ENCODE peak calls at places on chromosome 5, in seven cellular contexts. One of them, this sample, is unnamed.

GRCh38 chr5:57176350-57176857 is 2.5 kb downstream of the GPBP1 start:
- DNase-seq in vagina: no peak
- DNase-seq in A549: no peak
- DNase-seq in transverse colon: no peak
- DNase-seq in HepG2: no peak
- DNase-seq in right lobe of liver: no peak
- DNase-seq in body of pancreas: no peak
- DNase-seq in this sample: no peak

GRCh38 chr5:160312139-160312959 is at the start of gene CCNJL:
- DNase-seq in right lobe of liver: peak
- DNase-seq in A549: peak
- DNase-seq in vagina: no peak
- DNase-seq in body of pancreas: peak
- DNase-seq in HepG2: peak
- DNase-seq in transverse colon: peak
- DNase-seq in this sample: peak

GRCh38 chr5:191949-192690 is 825 bp downstream of the LRRC14B start:
- DNase-seq in body of pancreas: no peak
- DNase-seq in transverse colon: no peak
- DNase-seq in HepG2: no peak
- DNase-seq in right lobe of liver: no peak
- DNase-seq in A549: no peak
- DNase-seq in vagina: no peak
- DNase-seq in this sample: no peak

GRCh38 chr5:172411423-172412111 is 42.8 kb downstream of the SH3PXD2B start:
- DNase-seq in vagina: no peak
- DNase-seq in transverse colon: peak
- DNase-seq in A549: no peak
- DNase-seq in right lobe of liver: no peak
- DNase-seq in body of pancreas: no peak
- DNase-seq in HepG2: no peak
- DNase-seq in this sample: no peak

GRCh38 chr5:58231041-58231440 is 228.8 kb downstream of the PLK2 start:
- DNase-seq in body of pancreas: no peak
- DNase-seq in A549: peak
- DNase-seq in transverse colon: no peak
- DNase-seq in vagina: no peak
- DNase-seq in HepG2: no peak
- DNase-seq in right lobe of liver: no peak
- DNase-seq in this sample: no peak

GRCh38 chr5:56479701-56480304 is 246.7 kb upstream of the ANKRD55 start:
- DNase-seq in HepG2: no peak
- DNase-seq in transverse colon: no peak
- DNase-seq in right lobe of liver: no peak
- DNase-seq in body of pancreas: peak
- DNase-seq in A549: no peak
- DNase-seq in vagina: no peak
- DNase-seq in this sample: no peak

GRCh38 chr5:171858303-171858702 is 72.7 kb downstream of the SMIM23 start:
- DNase-seq in right lobe of liver: no peak
- DNase-seq in body of pancreas: no peak
- DNase-seq in transverse colon: no peak
- DNase-seq in HepG2: peak
- DNase-seq in vagina: peak
- DNase-seq in A549: peak
- DNase-seq in this sample: no peak

GRCh38 chr5:13250450-13251291 is 693.8 kb downstream of the DNAH5 start:
- DNase-seq in vagina: no peak
- DNase-seq in transverse colon: no peak
- DNase-seq in A549: peak
- DNase-seq in HepG2: peak
- DNase-seq in body of pancreas: no peak
- DNase-seq in right lobe of liver: no peak
- DNase-seq in this sample: no peak

GRCh38 chr5:86671536-86671935 is 53.8 kb downstream of the COX7C start:
- DNase-seq in body of pancreas: no peak
- DNase-seq in HepG2: no peak
- DNase-seq in A549: no peak
- DNase-seq in right lobe of liver: no peak
- DNase-seq in vagina: no peak
- DNase-seq in transverse colon: no peak
- DNase-seq in this sample: no peak

GRCh38 chr5:80097516-80097915 is 62.4 kb downstream of the THBS4 start:
- DNase-seq in A549: no peak
- DNase-seq in HepG2: no peak
- DNase-seq in vagina: no peak
- DNase-seq in transverse colon: no peak
- DNase-seq in body of pancreas: no peak
- DNase-seq in right lobe of liver: no peak
- DNase-seq in this sample: no peak

GRCh38 chr5:180718810-180719453 is 20.9 kb downstream of the OR2Y1 start:
- DNase-seq in HepG2: peak
- DNase-seq in right lobe of liver: no peak
- DNase-seq in body of pancreas: peak
- DNase-seq in vagina: no peak
- DNase-seq in A549: peak
- DNase-seq in transverse colon: peak
- DNase-seq in this sample: no peak

GRCh38 chr5:149345147-149345891 is at the start of gene GRPEL2:
- DNase-seq in A549: peak
- DNase-seq in vagina: no peak
- DNase-seq in transverse colon: peak
- DNase-seq in right lobe of liver: peak
- DNase-seq in HepG2: peak
- DNase-seq in body of pancreas: peak
- DNase-seq in this sample: peak

GRCh38 chr5:149349382-149349781 is 4.1 kb downstream of the GRPEL2 start:
- DNase-seq in vagina: no peak
- DNase-seq in body of pancreas: no peak
- DNase-seq in right lobe of liver: no peak
- DNase-seq in transverse colon: no peak
- DNase-seq in HepG2: no peak
- DNase-seq in A549: no peak
- DNase-seq in this sample: no peak

GRCh38 chr5:149345892-149346222 is 558 bp downstream of the GRPEL2 start:
- DNase-seq in HepG2: no peak
- DNase-seq in body of pancreas: no peak
- DNase-seq in vagina: no peak
- DNase-seq in transverse colon: no peak
- DNase-seq in A549: peak
- DNase-seq in right lobe of liver: no peak
- DNase-seq in this sample: no peak

GRCh38 chr5:149352169-149352568 is 5.7 kb upstream of the PCYOX1L start:
- DNase-seq in A549: no peak
- DNase-seq in HepG2: no peak
- DNase-seq in body of pancreas: no peak
- DNase-seq in vagina: no peak
- DNase-seq in right lobe of liver: no peak
- DNase-seq in transverse colon: no peak
- DNase-seq in this sample: no peak

DNA sequence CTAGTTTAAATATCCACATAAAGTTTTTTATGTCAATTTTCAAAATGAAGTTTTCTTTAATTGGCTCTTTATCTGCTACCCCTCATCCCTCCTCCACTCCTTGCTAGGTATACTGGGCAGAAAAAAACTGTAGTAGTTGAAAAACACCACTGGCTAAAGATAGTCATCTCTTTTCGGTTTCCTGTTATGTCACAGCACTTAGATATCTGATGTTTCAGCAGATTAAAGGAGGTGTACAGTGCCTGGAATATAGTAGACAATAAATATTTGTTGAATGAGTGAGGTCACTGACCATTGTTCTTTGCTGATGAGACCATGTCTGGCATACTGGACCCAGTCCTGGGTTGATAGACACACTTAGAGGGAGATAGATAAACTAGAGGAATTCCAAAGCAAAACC is 3.2 kb downstream of the GRPEL2 start:
- DNase-seq in transverse colon: no peak
- DNase-seq in body of pancreas: no peak
- DNase-seq in HepG2: no peak
- DNase-seq in A549: no peak
- DNase-seq in vagina: no peak
- DNase-seq in right lobe of liver: no peak
- DNase-seq in this sample: no peak
- H3K27ac ChIP-seq in transverse colon: no peak
- H3K27ac ChIP-seq in body of pancreas: no peak
- H3K27ac ChIP-seq in HepG2: no peak
- H3K27ac ChIP-seq in A549: no peak
- H3K27ac ChIP-seq in vagina: no peak
- H3K27ac ChIP-seq in right lobe of liver: no peak
- H3K27ac ChIP-seq in this sample: no peak

DNA sequence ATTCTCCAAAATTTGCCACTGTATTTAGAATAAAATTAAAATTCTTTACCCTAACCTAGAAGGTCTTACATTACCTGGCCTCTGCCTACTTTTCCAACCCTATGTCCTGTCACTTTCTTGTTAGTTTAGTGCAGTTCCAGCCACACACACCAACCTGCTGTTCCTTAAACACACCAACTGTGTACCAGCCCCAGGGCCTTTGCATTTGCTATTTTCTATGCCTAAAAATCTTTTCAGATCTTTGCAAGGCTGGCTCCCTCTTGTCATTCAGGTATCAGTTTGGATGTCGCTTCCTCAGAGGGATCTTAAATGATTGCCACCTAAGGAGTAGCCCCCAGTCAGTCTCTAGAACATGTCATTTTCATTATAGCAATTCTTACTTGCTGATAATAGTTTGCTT is 17.7 kb upstream of the NRG2 start:
- DNase-seq in vagina: no peak
- DNase-seq in A549: no peak
- DNase-seq in right lobe of liver: no peak
- DNase-seq in HepG2: no peak
- DNase-seq in body of pancreas: no peak
- DNase-seq in transverse colon: no peak
- DNase-seq in this sample: no peak
- TF ChIP-seq CTCF in vagina: no peak
- TF ChIP-seq CTCF in A549: no peak
- TF ChIP-seq CTCF in right lobe of liver: no peak
- TF ChIP-seq CTCF in HepG2: no peak
- TF ChIP-seq CTCF in body of pancreas: no peak
- TF ChIP-seq CTCF in transverse colon: no peak
- TF ChIP-seq CTCF in this sample: no peak

DNA sequence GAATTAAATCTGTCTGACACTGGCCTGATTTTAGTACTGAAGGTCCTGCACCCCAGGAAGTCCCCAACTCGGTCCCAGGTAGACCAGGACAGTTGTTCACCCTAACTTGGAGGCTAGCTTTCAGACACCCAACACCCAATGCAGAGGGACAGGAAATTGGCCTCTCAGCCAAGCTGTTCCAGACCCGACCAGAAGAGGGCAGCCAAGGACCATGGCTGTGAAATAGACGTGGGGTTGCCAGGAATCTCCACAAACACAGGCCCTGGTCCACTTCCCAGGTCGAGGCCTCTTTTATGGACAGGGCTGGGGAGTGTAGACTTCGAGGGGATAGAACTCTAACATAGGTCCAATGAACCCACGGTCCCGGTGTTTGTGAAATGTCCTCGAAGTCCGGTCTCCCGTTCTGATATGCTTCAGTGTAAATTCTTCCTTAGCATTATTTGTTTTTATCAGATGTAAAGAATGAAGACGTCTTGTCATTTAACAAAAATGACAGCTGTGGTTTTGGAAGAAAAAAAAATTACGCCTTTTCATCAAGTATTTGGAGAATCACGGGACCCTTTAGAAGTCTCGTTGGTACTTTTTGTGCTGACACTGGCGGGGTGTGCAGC is 260.3 kb upstream of the ADAMTS16 start:
- DNase-seq in vagina: peak
- DNase-seq in HepG2: peak
- DNase-seq in transverse colon: peak
- DNase-seq in A549: peak
- DNase-seq in body of pancreas: peak
- DNase-seq in right lobe of liver: peak
- DNase-seq in this sample: peak
- TF ChIP-seq POLR2A in vagina: no peak
- TF ChIP-seq POLR2A in HepG2: no peak
- TF ChIP-seq POLR2A in transverse colon: no peak
- TF ChIP-seq POLR2A in A549: no peak
- TF ChIP-seq POLR2A in body of pancreas: no peak
- TF ChIP-seq POLR2A in right lobe of liver: no peak
- TF ChIP-seq POLR2A in this sample: no peak

DNA sequence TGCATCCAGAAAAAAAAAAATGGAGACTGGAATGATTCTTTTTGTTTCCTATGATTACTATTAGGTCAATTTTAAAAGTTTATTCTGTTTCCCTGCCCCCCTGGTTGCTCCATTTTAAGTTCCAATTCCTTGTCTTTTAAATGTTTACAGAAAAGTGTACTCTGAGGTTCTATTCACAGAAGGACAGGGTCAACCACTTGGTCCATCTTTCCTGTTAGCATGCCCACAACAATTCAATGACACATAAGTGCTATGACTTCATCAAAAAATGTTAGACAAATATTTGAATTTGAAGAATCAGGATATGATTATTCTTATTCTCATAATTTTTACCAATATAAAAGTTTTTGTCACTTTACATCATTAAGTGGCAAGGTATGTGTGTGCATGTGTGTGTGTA is 123.7 kb downstream of the PDE4D start:
- DNase-seq in body of pancreas: no peak
- DNase-seq in right lobe of liver: no peak
- DNase-seq in A549: no peak
- DNase-seq in HepG2: no peak
- DNase-seq in vagina: no peak
- DNase-seq in transverse colon: no peak
- DNase-seq in this sample: no peak
- H3K27ac ChIP-seq in body of pancreas: no peak
- H3K27ac ChIP-seq in right lobe of liver: no peak
- H3K27ac ChIP-seq in A549: peak
- H3K27ac ChIP-seq in HepG2: no peak
- H3K27ac ChIP-seq in vagina: no peak
- H3K27ac ChIP-seq in transverse colon: peak
- H3K27ac ChIP-seq in this sample: peak

GRCh38 chr5:144485540-144485939 is 314.9 kb downstream of the KCTD16 start:
- DNase-seq in HepG2: no peak
- DNase-seq in A549: no peak
- DNase-seq in transverse colon: no peak
- DNase-seq in vagina: no peak
- DNase-seq in right lobe of liver: no peak
- DNase-seq in body of pancreas: no peak
- DNase-seq in this sample: no peak

GRCh38 chr5:144484124-144484897 is 313.6 kb downstream of the KCTD16 start:
- DNase-seq in right lobe of liver: no peak
- DNase-seq in transverse colon: no peak
- DNase-seq in body of pancreas: no peak
- DNase-seq in vagina: no peak
- DNase-seq in HepG2: no peak
- DNase-seq in A549: no peak
- DNase-seq in this sample: no peak

GRCh38 chr5:144487761-144488160 is 317.1 kb downstream of the KCTD16 start:
- DNase-seq in right lobe of liver: no peak
- DNase-seq in HepG2: no peak
- DNase-seq in body of pancreas: no peak
- DNase-seq in vagina: no peak
- DNase-seq in transverse colon: no peak
- DNase-seq in A549: no peak
- DNase-seq in this sample: no peak

DNA sequence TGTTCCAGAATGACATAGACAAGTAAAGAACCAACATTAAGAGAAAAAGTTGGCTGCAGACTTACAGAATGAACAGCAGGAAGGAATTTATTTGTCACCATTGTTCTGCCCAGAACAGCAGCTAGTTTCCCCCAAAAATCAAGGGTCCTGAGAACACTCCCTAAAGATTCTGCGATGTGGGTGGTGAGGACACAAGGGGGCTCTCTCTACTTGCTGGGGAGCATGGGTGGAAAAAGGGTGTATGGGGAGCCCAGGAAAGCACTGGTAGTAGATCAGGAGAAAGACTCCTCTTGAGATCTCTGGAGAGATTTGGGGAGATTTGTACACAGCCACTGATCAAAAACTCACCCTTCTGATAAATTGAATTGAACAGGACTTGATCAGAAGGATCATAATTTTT is 316.5 kb downstream of the KCTD16 start:
- DNase-seq in HepG2: no peak
- DNase-seq in A549: no peak
- DNase-seq in body of pancreas: no peak
- DNase-seq in right lobe of liver: no peak
- DNase-seq in vagina: no peak
- DNase-seq in transverse colon: no peak
- DNase-seq in this sample: no peak
- TF ChIP-seq CTCF in HepG2: peak
- TF ChIP-seq CTCF in A549: no peak
- TF ChIP-seq CTCF in body of pancreas: no peak
- TF ChIP-seq CTCF in right lobe of liver: no peak
- TF ChIP-seq CTCF in vagina: no peak
- TF ChIP-seq CTCF in transverse colon: no peak
- TF ChIP-seq CTCF in this sample: no peak

This sample was measured in uterus.